ENCODE peak calls at places on chromosome 1, in four cellular contexts. X is K562, L is GM12878, M is HepG2. P is an unnamed sample.

GRCh38 chr1:208223136-208223535 is 21.0 kb downstream of the PLXNA2 start:
- DNase-seq in X (no peak), L (no peak), M (no peak), P (no peak)

GRCh38 chr1:65310078-65310587 is 790 bp downstream of the DNAJC6 start:
- DNase-seq in X (peak), L (no peak), M (no peak), P (peak)

GRCh38 chr1:196380311-196380710 is 227.9 kb downstream of the KCNT2 start:
- DNase-seq in X (no peak), L (no peak), M (no peak), P (no peak)

GRCh38 chr1:55374801-55375616 is 159.8 kb upstream of the USP24 start:
- DNase-seq in X (no peak), L (no peak), M (no peak), P (no peak)

GRCh38 chr1:24888971-24889670 is 41.0 kb downstream of the RUNX3 start:
- DNase-seq in X (no peak), L (no peak), M (no peak), P (no peak)

GRCh38 chr1:176102700-176103244 is 104.3 kb downstream of the COP1 start:
- DNase-seq in X (no peak), L (no peak), M (no peak), P (no peak)

GRCh38 chr1:41631971-41632370 is 147.5 kb upstream of the EDN2 start:
- DNase-seq in X (no peak), L (no peak), M (no peak), P (no peak)

GRCh38 chr1:90725961-90726715 is 9.0 kb upstream of the BARHL2 start:
- DNase-seq in X (no peak), L (no peak), M (no peak), P (no peak)

GRCh38 chr1:1354271-1355247 is 3.8 kb downstream of the MXRA8 start:
- DNase-seq in X (no peak), L (no peak), M (no peak), P (no peak)

GRCh38 chr1:235776396-235776795 is 90.3 kb downstream of the LYST start:
- DNase-seq in X (no peak), L (no peak), M (no peak), P (no peak)

GRCh38 chr1:112882271-112882744 is 73.7 kb downstream of the SLC16A1 start:
- DNase-seq in X (no peak), L (no peak), M (no peak), P (no peak)

GRCh38 chr1:97138515-97139032 is 417.0 kb downstream of the PTBP2 start:
- DNase-seq in X (no peak), L (no peak), M (no peak), P (no peak)

GRCh38 chr1:182955596-182956588 is 2.9 kb upstream of the SHCBP1L start:
- DNase-seq in X (no peak), L (no peak), M (no peak), P (no peak)

GRCh38 chr1:111559736-111560279 is 56.4 kb upstream of the ADORA3 start:
- DNase-seq in X (no peak), L (no peak), M (peak), P (no peak)
- TF ChIP-seq ESRRA in X (no peak), L (no peak), M (no peak), P (no peak)

GRCh38 chr1:108000620-108001105 is 35.7 kb upstream of the VAV3 start:
- DNase-seq in X (no peak), L (no peak), M (peak), P (no peak)
- TF ChIP-seq ETV6 in X (no peak), L (no peak), M (no peak), P (no peak)

DNA sequence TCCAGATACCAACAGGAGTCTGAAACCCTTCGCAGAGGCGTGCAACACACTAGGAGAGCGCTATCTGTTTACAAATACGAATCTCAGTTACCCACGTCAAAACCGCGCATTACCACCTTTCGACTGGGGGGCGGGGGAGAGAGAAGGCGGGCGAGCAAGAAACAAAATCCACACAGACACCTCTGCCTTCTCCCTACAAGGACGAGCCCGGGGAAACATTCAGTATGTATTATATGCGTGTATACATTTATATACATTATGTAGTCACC is 722 bp downstream of the TUT4 start:
- DNase-seq in X (peak), L (no peak), M (peak), P (peak)
- TF ChIP-seq ESRRA in X (no peak), L (no peak), M (no peak), P (no peak)

DNA sequence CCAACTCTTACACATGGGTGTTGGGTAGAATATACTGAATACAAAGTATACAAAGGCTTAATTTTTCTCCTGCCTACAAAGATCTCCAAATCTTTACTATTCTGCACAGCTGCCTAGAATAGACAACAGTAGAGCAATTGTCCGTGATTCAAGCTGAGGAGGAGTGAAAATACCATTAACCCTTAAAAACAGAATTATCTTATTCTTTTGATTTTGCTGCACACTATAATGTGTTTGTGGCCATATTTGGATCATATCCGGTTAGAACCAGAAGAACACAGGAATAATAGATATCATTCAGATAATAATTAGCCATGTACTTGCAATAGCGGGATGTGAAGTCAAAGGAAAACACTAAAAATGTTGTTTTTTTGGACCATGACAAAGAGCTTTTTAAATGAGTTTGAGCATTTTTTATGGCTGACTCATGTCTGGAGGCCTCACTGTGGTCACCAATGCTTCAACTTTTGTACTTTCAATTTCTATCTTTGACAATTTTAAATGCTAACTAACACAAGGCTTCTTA is 197.6 kb upstream of the FOXD3 start:
- DNase-seq in X (no peak), L (peak), M (peak), P (no peak)
- TF ChIP-seq ETV6 in X (no peak), L (no peak), M (no peak), P (no peak)

DNA sequence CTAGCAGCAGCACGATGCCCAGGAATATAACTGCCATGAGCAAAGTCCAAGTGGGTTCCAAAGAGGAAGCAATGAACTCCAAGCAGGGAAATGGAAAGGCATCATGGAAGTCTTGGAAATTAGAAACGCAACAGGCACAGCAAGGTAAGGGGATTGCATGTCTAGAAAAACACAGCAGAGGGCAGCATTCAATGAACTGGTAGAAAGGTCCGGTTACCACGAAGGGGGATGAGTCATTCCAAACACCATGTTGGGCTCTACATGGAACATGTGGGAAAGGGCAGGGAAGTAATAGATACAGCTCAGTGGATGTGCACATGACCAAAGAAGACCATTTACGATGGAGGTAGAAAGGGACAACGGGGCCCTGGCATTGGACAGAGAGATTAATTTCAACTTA is 36.4 kb downstream of the RXRG start:
- DNase-seq in X (peak), L (no peak), M (peak), P (peak)
- TF ChIP-seq ESRRA in X (no peak), L (no peak), M (no peak), P (no peak)

GRCh38 chr1:93238425-93238824 is 57.9 kb downstream of the CCDC18 start:
- DNase-seq in X (no peak), L (no peak), M (no peak), P (no peak)
- TF ChIP-seq ETV6 in X (no peak), L (no peak), M (no peak), P (no peak)

GRCh38 chr1:61253912-61254628 is 171.7 kb downstream of the NFIA start:
- DNase-seq in X (no peak), L (no peak), M (no peak), P (no peak)

GRCh38 chr1:61259379-61260148 is 177.2 kb downstream of the NFIA start:
- DNase-seq in X (no peak), L (no peak), M (no peak), P (no peak)

GRCh38 chr1:61255324-61255703 is 173.0 kb downstream of the NFIA start:
- DNase-seq in X (no peak), L (no peak), M (no peak), P (no peak)

GRCh38 chr1:61253059-61253735 is 170.8 kb downstream of the NFIA start:
- DNase-seq in X (peak), L (no peak), M (peak), P (no peak)

DNA sequence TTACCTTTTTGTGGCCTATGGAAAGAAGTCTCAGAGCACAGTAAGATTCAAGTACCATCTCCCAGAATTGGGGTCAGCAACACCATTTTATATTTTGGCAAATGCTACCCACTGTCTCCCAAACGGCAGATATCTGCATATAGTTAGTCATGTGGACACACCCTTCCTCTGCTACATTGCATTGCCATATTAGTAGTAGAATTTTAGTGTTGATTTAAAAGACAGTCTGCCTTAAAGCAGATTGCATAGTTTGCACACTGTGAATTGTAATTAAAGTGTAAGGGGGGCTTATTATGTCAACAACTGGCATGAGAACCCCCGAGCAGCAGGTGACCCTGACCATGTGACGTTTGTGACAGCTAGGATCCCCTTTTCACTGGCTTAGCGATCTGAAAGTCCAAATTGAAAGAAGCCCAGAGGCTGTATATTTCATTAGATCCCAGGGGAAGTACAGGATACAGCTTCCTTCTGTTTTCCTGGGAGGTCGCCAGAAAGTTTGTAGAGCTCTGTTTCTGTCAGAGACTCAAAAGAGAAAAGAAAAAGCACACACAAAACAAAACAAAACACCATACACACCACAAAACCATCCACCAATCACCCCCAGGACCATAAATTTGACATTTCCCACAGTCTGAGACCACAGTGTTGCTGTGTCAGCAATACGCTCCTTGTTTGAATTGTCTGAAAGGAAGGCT is 172.4 kb downstream of the NFIA start:
- DNase-seq in X (no peak), L (no peak), M (no peak), P (no peak)
- TF ChIP-seq ESRRA in X (no peak), L (no peak), M (no peak), P (no peak)